ENCODE peak calls at places on chromosome 18, in eight cellular contexts. Q is MV-4-11; A is NCI-H2171 treated with DMSO at 0.1 percent for 48 hours; M is activated CD4-positive, alpha-beta T cell treated with anti-CD3 and anti-CD28 coated beads for 24 hours; U is lower lobe of right lung; G is endothelial cell; V is NCI-H510A treated with DMSO at 0.1 percent for 48 hours; R is natural killer cell. C is an unnamed sample.

GRCh38 chr18:26911840-26912239 is 46.3 kb upstream of the AQP4 start:
- DNase-seq in G (no peak), U (no peak), R (no peak), M (no peak), Q (no peak), A (no peak), V (peak; percentile 34), C (no peak)

GRCh38 chr18:71707985-71708500 is 836.1 kb downstream of the CBLN2 start:
- DNase-seq in V (no peak), U (no peak), A (no peak), M (no peak), G (no peak), R (no peak), Q (no peak), C (no peak)

GRCh38 chr18:60404686-60405085 is 32.1 kb upstream of the MC4R start:
- DNase-seq in M (no peak), G (no peak), A (no peak), U (no peak), Q (no peak), V (no peak), R (no peak), C (no peak)

GRCh38 chr18:48216639-48217280 is 192.4 kb downstream of the ZBTB7C start:
- DNase-seq in Q (no peak), M (no peak), R (no peak), V (peak; percentile 91), G (no peak), U (no peak), A (peak; percentile 12), C (no peak)

GRCh38 chr18:42296723-42297122 is 341.7 kb downstream of the PIK3C3 start:
- DNase-seq in A (no peak), M (no peak), U (no peak), R (no peak), Q (no peak), G (no peak), V (no peak), C (no peak)

GRCh38 chr18:23761941-23762340 is 72.7 kb downstream of the LAMA3 start:
- DNase-seq in G (no peak), U (no peak), R (no peak), A (no peak), V (peak; percentile 14), M (no peak), Q (peak; percentile 81), C (no peak)

GRCh38 chr18:33051397-33051796 is 278.6 kb upstream of the KLHL14 start:
- DNase-seq in R (no peak), M (no peak), A (peak; percentile 15), U (no peak), V (peak; percentile 98), Q (no peak), G (no peak), C (no peak)

GRCh38 chr18:59846814-59847490 is 52.8 kb upstream of the PMAIP1 start:
- DNase-seq in R (no peak), U (no peak), A (no peak), G (no peak), Q (no peak), M (no peak), V (no peak), C (peak; percentile 64)

GRCh38 chr18:37419272-37419671 is 146.3 kb downstream of the CELF4 start:
- DNase-seq in A (no peak), G (no peak), U (no peak), Q (no peak), V (no peak), M (no peak), R (no peak), C (no peak)

GRCh38 chr18:27017901-27018500 is 152.5 kb upstream of the AQP4 start:
- DNase-seq in R (no peak), V (peak; percentile 36), M (no peak), U (no peak), A (peak; percentile 48), G (no peak), Q (no peak), C (no peak)

GRCh38 chr18:58541789-58542425 is 87.0 kb downstream of the ALPK2 start:
- DNase-seq in M (peak; percentile 31), V (no peak), Q (peak; percentile 82), A (no peak), U (no peak), R (no peak), G (no peak), C (no peak)

GRCh38 chr18:58669731-58670379 is 1.4 kb upstream of the MALT1 start:
- DNase-seq in A (no peak), G (no peak), U (no peak), V (peak; percentile 76), M (no peak), Q (peak; percentile 70), R (no peak), C (no peak)

GRCh38 chr18:77165489-77166415 is 33.2 kb upstream of the MBP start:
- DNase-seq in V (no peak), U (no peak), G (no peak), A (peak; percentile 8), M (no peak), Q (no peak), R (no peak), C (no peak)

GRCh38 chr18:50653402-50654093 is 93.7 kb downstream of the MAPK4 start:
- DNase-seq in G (no peak), V (no peak), M (no peak), R (no peak), A (peak; percentile 12), U (no peak), Q (no peak), C (no peak)

GRCh38 chr18:57210101-57210661 is 63.3 kb downstream of the BOD1L2 start:
- DNase-seq in A (peak; percentile 24), R (no peak), M (no peak), Q (peak; percentile 36), U (no peak), V (peak; percentile 9), G (peak; percentile 43), C (peak; percentile 85)

GRCh38 chr18:76391038-76391437 is 104.0 kb downstream of the ZNF516 start:
- DNase-seq in Q (peak; percentile 21), A (no peak), V (no peak), M (no peak), R (no peak), U (no peak), G (no peak), C (no peak)

GRCh38 chr18:27184115-27185024 is 738 bp downstream of the CHST9 start:
- DNase-seq in G (peak; percentile 15), A (peak; percentile 79), V (peak; percentile 17), M (no peak), U (no peak), Q (no peak), R (no peak), C (no peak)

GRCh38 chr18:31498450-31499156 is 626 bp downstream of the DSG2 start:
- DNase-seq in R (no peak), M (no peak), Q (no peak), G (no peak), U (no peak), A (peak; percentile 15), V (peak; percentile 75), C (no peak)

C was measured in Peyer's patch.